ENCODE peak calls at places on chromosomes 7 and 10, in seven cellular contexts. F is mesothelial cell of epicardium, K is progenitor cell of endocrine pancreas, L is nephron progenitor cell, O is fibroblast of pulmonary artery, Y is A549, Z is HFFc6. W is an unnamed sample.

GRCh38 chr7:26278769-26279168 is 12.9 kb upstream of the SNX10 start:
- DNase-seq in O (no peak), F (no peak), K (no peak), L (no peak), Y (peak; percentile 47), Z (peak; percentile 11), W (no peak)

GRCh38 chr7:7970113-7970619 is 1.6 kb downstream of the GLCCI1 start:
- DNase-seq in O (no peak), K (no peak), Y (no peak), F (no peak), Z (no peak), L (peak; percentile 48), W (no peak)

GRCh38 chr7:27180431-27181175 is 4.4 kb downstream of the HOXA11 start:
- DNase-seq in F (no peak), L (peak; percentile 24), K (no peak), O (no peak), Y (no peak), Z (no peak), W (no peak)

GRCh38 chr10:31129261-31129660 is 97.6 kb upstream of the ZNF438 start:
- DNase-seq in O (peak; percentile 97), F (no peak), Y (peak; percentile 71), K (no peak), L (no peak), Z (peak; percentile 46), W (no peak)

GRCh38 chr10:75657351-75657750 is 225.9 kb downstream of the LRMDA start:
- DNase-seq in K (no peak), Z (no peak), L (no peak), Y (no peak), F (no peak), O (no peak), W (no peak)

GRCh38 chr7:2725178-2726105 is 37.4 kb downstream of the AMZ1 start:
- DNase-seq in L (no peak), Y (no peak), K (no peak), Z (no peak), O (no peak), F (no peak), W (no peak)

GRCh38 chr10:60910543-60910942 is 33.4 kb downstream of the RHOBTB1 start:
- DNase-seq in Y (no peak), L (no peak), O (peak; percentile 51), Z (no peak), F (no peak), K (no peak), W (no peak)

GRCh38 chr10:96967847-96968246 is 135.7 kb downstream of the LCOR start:
- DNase-seq in L (no peak), Z (peak; percentile 63), K (no peak), Y (no peak), O (peak; percentile 10), F (no peak), W (no peak)

GRCh38 chr7:94355389-94355788 is 39.3 kb upstream of the COL1A2 start:
- DNase-seq in F (no peak), L (no peak), Z (no peak), K (no peak), Y (no peak), O (no peak), W (no peak)

GRCh38 chr10:21292763-21293517 is 232.5 kb downstream of the SKIDA1 start:
- DNase-seq in F (peak; percentile 40), O (peak; percentile 99), Z (peak; percentile 98), Y (peak; percentile 98), K (no peak), L (peak; percentile 57), W (no peak)

GRCh38 chr7:105800442-105800841 is 76.0 kb downstream of the ATXN7L1 start:
- DNase-seq in K (no peak), Z (no peak), F (no peak), L (no peak), Y (no peak), O (peak; percentile 31), W (no peak)

GRCh38 chr7:103076767-103077166 is 1.8 kb downstream of the ARMC10 start:
- DNase-seq in O (peak; percentile 8), L (no peak), Y (no peak), Z (no peak), K (no peak), F (no peak), W (no peak)

GRCh38 chr7:100874300-100874576 is 665 bp upstream of the SRRT start:
- DNase-seq in Z (no peak), F (no peak), O (no peak), K (no peak), L (no peak), Y (no peak), W (no peak)

GRCh38 chr7:100875356-100875751 is 451 bp downstream of the SRRT start:
- DNase-seq in O (no peak), Y (no peak), F (no peak), L (no peak), K (no peak), Z (no peak), W (no peak)

GRCh38 chr7:100878013-100878412 is 3.1 kb downstream of the SRRT start:
- DNase-seq in Z (no peak), F (no peak), Y (no peak), L (no peak), K (no peak), O (no peak), W (no peak)

GRCh38 chr7:100873599-100874299 is 1.2 kb upstream of the SRRT start:
- DNase-seq in Z (no peak), L (no peak), O (no peak), F (no peak), K (no peak), Y (no peak), W (no peak)

DNA sequence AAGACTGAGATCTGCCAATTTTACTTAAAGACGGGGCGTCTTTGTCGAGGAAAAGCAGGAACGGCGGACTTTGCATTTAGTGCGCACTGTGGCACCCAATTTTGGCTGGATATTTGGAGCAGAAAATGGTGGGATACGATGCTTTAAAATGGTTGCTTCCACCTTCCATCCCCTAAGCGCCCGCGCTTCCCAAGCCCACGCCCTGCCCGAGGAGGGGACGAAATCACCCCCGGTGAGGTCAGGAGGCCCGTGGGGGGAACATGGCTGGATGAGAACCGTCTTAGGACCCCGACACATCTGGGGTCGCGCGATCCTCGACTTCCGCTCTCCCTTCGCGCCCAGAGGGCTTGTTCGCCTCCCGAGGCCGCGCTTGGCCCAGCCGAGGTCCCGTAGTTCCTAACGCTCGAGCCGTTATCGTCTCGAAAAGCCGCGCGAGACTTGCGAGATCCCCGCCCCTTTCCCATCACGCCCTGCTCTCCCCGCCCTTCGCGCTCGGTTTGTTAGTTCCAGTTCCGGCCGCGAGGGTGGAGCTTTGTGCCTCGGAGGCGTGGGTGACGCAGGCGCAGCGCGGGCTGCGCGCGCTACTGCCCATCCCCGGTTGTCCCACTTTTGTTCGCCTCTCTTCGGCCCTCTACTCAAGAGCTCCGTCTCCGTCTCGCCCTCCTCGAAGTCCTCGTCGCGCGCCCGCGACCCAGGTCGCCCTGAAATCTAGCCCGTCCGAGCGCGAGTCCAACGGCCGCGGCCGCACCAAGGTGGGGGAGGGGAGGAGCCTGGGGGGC is at the start of gene SRRT:
- DNase-seq in Z (peak; percentile 96), Y (peak; percentile 99), F (peak; percentile 96), O (peak; percentile 99), K (peak; percentile 97), L (peak; percentile 98), W (peak; percentile 98)
- TF ChIP-seq CTCF in Z (peak; percentile 72), Y (no peak), F (peak; percentile 62), O (peak; percentile 20), K (peak; percentile 46), L (peak; percentile 31), W (no peak)

GRCh38 chr7:143395187-143396149 is 13.2 kb downstream of the EPHA1 start:
- DNase-seq in Y (no peak), F (no peak), K (no peak), Z (no peak), O (no peak), L (no peak), W (no peak)

GRCh38 chr7:143394777-143395176 is 13.6 kb downstream of the ZYX start:
- DNase-seq in O (no peak), K (no peak), Y (no peak), L (no peak), F (no peak), Z (no peak), W (no peak)

GRCh38 chr7:143397710-143398530 is 10.7 kb downstream of the EPHA1 start:
- DNase-seq in O (no peak), Y (no peak), Z (no peak), F (no peak), L (no peak), K (no peak), W (no peak)

GRCh38 chr7:143396625-143397556 is 11.8 kb downstream of the EPHA1 start:
- DNase-seq in O (no peak), K (no peak), L (no peak), Z (no peak), Y (no peak), F (no peak), W (no peak)

DNA sequence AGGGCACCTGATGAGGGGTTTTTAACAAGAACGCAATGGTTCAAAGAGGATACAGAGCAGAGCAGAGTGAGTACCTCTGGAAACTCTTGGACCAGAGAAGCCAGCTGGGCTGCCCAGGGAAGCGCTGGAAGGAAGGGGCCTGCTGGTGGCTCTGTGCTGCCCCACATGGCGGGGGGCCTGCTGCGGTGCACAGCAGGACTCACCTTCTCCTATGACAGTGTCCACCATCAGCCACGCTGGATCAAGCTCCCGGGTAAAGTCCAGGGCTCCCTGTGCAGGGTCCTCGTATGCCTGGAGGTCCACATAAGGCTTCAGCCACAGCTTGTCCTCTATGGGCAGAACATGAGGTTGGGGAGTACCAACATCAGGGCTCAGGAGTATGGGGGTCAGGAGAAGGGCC is 12.5 kb downstream of the EPHA1 start:
- DNase-seq in Y (no peak), L (no peak), O (no peak), K (no peak), Z (no peak), F (no peak), W (no peak)
- TF ChIP-seq CTCF in Y (no peak), L (no peak), O (no peak), K (no peak), Z (no peak), F (no peak), W (no peak)

GRCh38 chr10:3231951-3232730 is 59.6 kb upstream of the PITRM1 start:
- DNase-seq in Y (no peak), L (no peak), F (no peak), O (peak; percentile 32), K (no peak), Z (no peak), W (no peak)
- TF ChIP-seq CTCF in Y (no peak), L (no peak), F (no peak), O (peak; percentile 19), K (no peak), Z (peak; percentile 19), W (no peak)

DNA sequence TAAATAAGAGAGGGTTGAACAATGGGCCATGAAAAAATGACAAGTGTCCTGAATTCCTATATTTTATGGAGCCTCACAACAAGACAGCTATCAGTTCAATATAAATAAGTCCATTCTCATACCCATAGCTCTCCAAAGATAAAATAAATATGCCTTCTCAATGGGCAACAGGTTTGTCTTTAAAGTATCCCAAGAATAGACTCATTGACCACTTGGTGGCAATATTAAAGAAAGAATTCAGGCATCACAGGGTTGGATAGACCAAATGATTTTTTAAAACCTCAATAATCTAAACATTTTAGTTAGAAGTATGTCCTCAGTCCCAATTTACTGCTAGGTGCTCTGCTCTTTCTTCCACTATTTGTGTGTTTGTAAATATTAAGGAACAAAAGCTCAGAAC is 165.1 kb upstream of the WNT16 start:
- DNase-seq in Z (peak; percentile 8), K (no peak), L (no peak), F (no peak), O (no peak), Y (no peak), W (no peak)
- TF ChIP-seq CTCF in Z (peak; percentile 25), K (no peak), L (no peak), F (no peak), O (no peak), Y (no peak), W (no peak)

W was measured in CD4-positive, alpha-beta T cell.